ENCODE peak calls at places on chromosomes 11 and 22, in six cellular contexts. Z, B, E, F, W and U are unnamed samples.

GRCh38 chr11:2534131-2534956 is 89.5 kb downstream of the KCNQ1 start:
- DNase-seq in F (no peak), E (no peak), W (no peak), B (peak; percentile 56), Z (no peak), U (peak; percentile 53)

GRCh38 chr22:41401781-41402648 is 20.3 kb downstream of the TEF start:
- DNase-seq in B (no peak), F (no peak), Z (no peak), W (no peak), E (peak; percentile 70), U (no peak)

GRCh38 chr11:68825603-68826002 is 16.1 kb downstream of the CPT1A start:
- DNase-seq in W (peak; percentile 47), Z (peak; percentile 62), B (peak; percentile 54), F (no peak), E (peak; percentile 58), U (peak; percentile 37)

GRCh38 chr11:125224391-125225015 is 60.0 kb downstream of the PKNOX2 start:
- DNase-seq in E (peak; percentile 9), F (no peak), B (no peak), Z (peak; percentile 52), W (peak; percentile 8), U (peak; percentile 8)

GRCh38 chr11:5345831-5346230 is 2.5 kb upstream of the OR51B5 start:
- DNase-seq in B (no peak), F (no peak), W (no peak), E (no peak), Z (no peak), U (no peak)

GRCh38 chr22:49008682-49009235 is 818.9 kb downstream of the BRD1 start:
- DNase-seq in Z (no peak), F (no peak), E (no peak), B (peak; percentile 33), W (no peak), U (no peak)

GRCh38 chr11:10908215-10908990 is 50.5 kb upstream of the ZBED5 start:
- DNase-seq in B (no peak), E (no peak), W (peak; percentile 63), Z (peak; percentile 26), F (no peak), U (no peak)

GRCh38 chr11:34509336-34509902 is 4.2 kb downstream of the ELF5 start:
- DNase-seq in F (no peak), Z (no peak), B (no peak), E (no peak), W (no peak), U (no peak)

GRCh38 chr22:50507421-50507990 is at the start of gene LMF2:
- DNase-seq in E (peak; percentile 56), F (no peak), W (no peak), Z (peak; percentile 90), B (peak; percentile 92), U (no peak)

GRCh38 chr11:129881570-129882170 is 13.7 kb downstream of the NFRKB start:
- DNase-seq in E (peak; percentile 30), F (no peak), W (peak; percentile 36), B (peak; percentile 79), Z (peak; percentile 74), U (no peak)

GRCh38 chr22:33806191-33806590 is 114.1 kb downstream of the LARGE1 start:
- DNase-seq in B (no peak), F (peak; percentile 15), E (no peak), W (no peak), Z (no peak), U (no peak)

GRCh38 chr11:44128729-44129128 is 33.3 kb downstream of the EXT2 start:
- DNase-seq in W (no peak), B (no peak), Z (no peak), F (no peak), E (no peak), U (no peak)

GRCh38 chr22:29268511-29269229 is 602 bp downstream of the EWSR1 start:
- DNase-seq in E (peak; percentile 41), B (no peak), Z (peak; percentile 61), F (no peak), W (peak; percentile 62), U (peak; percentile 1)

GRCh38 chr11:22809893-22810292 is 19.7 kb downstream of the SVIP start:
- DNase-seq in W (no peak), B (no peak), Z (no peak), F (no peak), E (no peak), U (no peak)

GRCh38 chr11:2663506-2663905 is 36.3 kb downstream of the KCNQ1OT1 start:
- DNase-seq in Z (no peak), W (no peak), F (no peak), B (no peak), E (no peak), U (no peak)

GRCh38 chr11:31827458-31828206 is 16.5 kb upstream of the PAX6 start:
- DNase-seq in E (no peak), F (no peak), B (no peak), W (no peak), Z (no peak), U (no peak)

GRCh38 chr11:76795285-76795935 is 12.3 kb downstream of the TSKU start:
- DNase-seq in E (no peak), B (peak; percentile 33), Z (no peak), F (no peak), W (no peak), U (no peak)

GRCh38 chr22:29726104-29726503 is 6.3 kb downstream of the CABP7 start:
- DNase-seq in Z (no peak), F (no peak), W (peak; percentile 70), B (no peak), E (no peak), U (no peak)

GRCh38 chr11:64063741-64064140 is 28.0 kb downstream of the FLRT1 start:
- DNase-seq in F (no peak), E (no peak), Z (no peak), W (no peak), B (no peak), U (no peak)

GRCh38 chr11:61514050-61514917 is 5.7 kb downstream of the LRRC10B start:
- DNase-seq in W (no peak), Z (peak; percentile 28), E (no peak), B (no peak), F (no peak), U (no peak)

GRCh38 chr11:130780437-130780836 is 135.8 kb downstream of the SNX19 start:
- DNase-seq in W (no peak), E (no peak), Z (no peak), F (no peak), B (no peak), U (no peak)

GRCh38 chr11:123429851-123430735 is at the start of gene GRAMD1B:
- DNase-seq in Z (peak; percentile 82), E (no peak), F (no peak), B (peak; percentile 87), W (no peak), U (no peak)

GRCh38 chr11:94766656-94767291 is 1.4 kb upstream of the AMOTL1 start:
- DNase-seq in E (no peak), F (no peak), W (peak; percentile 40), Z (no peak), B (no peak), U (no peak)

GRCh38 chr11:6468712-6469495 is 4.8 kb downstream of the TRIM3 start:
- DNase-seq in Z (peak; percentile 96), B (peak; percentile 88), W (peak; percentile 90), E (peak; percentile 57), F (peak; percentile 72), U (peak; percentile 60)

GRCh38 chr11:120578591-120579154 is 67.1 kb downstream of the GRIK4 start:
- DNase-seq in W (no peak), B (no peak), Z (peak; percentile 9), F (no peak), E (no peak), U (no peak)

GRCh38 chr11:95690100-95690499 is 99.5 kb downstream of the FAM76B start:
- DNase-seq in Z (no peak), B (no peak), F (no peak), W (no peak), E (no peak), U (no peak)

GRCh38 chr11:123509737-123510578 is 79.9 kb downstream of the GRAMD1B start:
- DNase-seq in E (no peak), B (peak; percentile 65), W (no peak), Z (peak; percentile 62), F (no peak), U (no peak)

GRCh38 chr11:116357769-116358544 is 414.8 kb downstream of the BUD13 start:
- DNase-seq in Z (peak; percentile 83), B (peak; percentile 88), E (no peak), W (peak; percentile 68), F (no peak), U (peak; percentile 37)

GRCh38 chr22:49928185-49928495 is 9.7 kb downstream of the CRELD2 start:
- DNase-seq in B (no peak), F (no peak), Z (no peak), E (no peak), W (no peak), U (no peak)

GRCh38 chr11:122059565-122059964 is 56.5 kb downstream of the BLID start:
- DNase-seq in E (no peak), W (no peak), F (no peak), B (no peak), Z (no peak), U (peak; percentile 10)

DNA sequence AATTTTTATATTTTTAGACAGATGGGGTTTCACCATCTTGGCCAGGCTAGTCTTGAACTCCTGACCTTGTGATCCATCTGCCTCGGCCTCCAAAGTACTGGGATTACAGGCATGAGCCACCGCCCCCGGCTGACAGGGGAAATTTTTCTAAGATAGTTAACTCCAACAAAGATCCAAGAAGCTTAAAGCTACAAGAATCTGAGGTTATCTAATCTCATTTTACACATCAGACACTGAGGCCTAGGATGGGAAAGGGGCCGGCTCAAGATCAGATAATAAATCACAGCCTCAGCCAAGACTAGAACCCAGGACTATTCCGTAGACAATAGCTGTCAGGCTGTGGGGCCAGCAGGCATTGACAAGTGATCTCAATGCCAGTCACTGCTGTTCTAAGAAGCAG is 94.0 kb downstream of the AMBRA1 start:
- DNase-seq in E (no peak), F (no peak), B (no peak), W (no peak), Z (no peak), U (no peak)
- TF ChIP-seq ATF3 in E (no peak), F (no peak), B (no peak), W (no peak), Z (no peak), U (no peak)

DNA sequence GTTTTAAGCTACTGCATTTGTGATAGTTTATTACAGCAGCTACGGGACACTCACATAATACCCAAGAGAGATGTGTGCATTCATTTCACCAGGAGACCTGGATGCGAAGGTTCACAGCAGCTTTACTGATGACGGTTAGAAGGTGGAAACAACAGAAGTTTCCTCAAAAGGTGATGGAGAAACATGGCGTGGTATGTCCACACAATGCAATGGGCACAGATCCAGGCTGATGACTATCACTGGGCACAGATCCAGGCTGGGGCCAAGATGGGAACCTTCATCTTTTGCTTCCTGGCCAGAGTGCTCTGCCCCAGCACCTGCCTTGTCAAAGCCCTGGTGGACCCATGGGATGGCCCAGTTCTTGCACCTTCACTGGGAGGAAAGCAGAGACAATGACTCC is 30.6 kb upstream of the RFPL3 start:
- DNase-seq in W (no peak), F (no peak), Z (no peak), E (no peak), B (no peak), U (no peak)
- TF ChIP-seq ATF3 in W (no peak), F (no peak), Z (no peak), E (no peak), B (no peak), U (no peak)

GRCh38 chr11:102010776-102011500 is 36.3 kb upstream of the CFAP300 start:
- DNase-seq in Z (peak; percentile 79), F (no peak), W (peak; percentile 18), B (peak; percentile 66), E (peak; percentile 53), U (peak; percentile 73)
- TF ChIP-seq ATF3 in Z (no peak), F (no peak), W (no peak), B (peak; percentile 52), E (peak; percentile 84), U (no peak)

GRCh38 chr11:40188848-40189247 is 1270.6 kb downstream of the LRRC4C start:
- DNase-seq in F (no peak), W (no peak), E (peak; percentile 12), Z (no peak), B (no peak), U (no peak)
- TF ChIP-seq ATF3 in F (no peak), W (no peak), E (no peak), Z (no peak), B (no peak), U (no peak)